ENCODE peak calls at places on chromosome 10, in ten cellular contexts. W, M, V, G, N, S, Q, K, I and B are unnamed samples.

GRCh38 chr10:24518981-24519597 is 204.6 kb downstream of the ARHGAP21 start:
- DNase-seq in K (peak), G (no peak), Q (peak), N (no peak), S (no peak), M (peak), V (peak), W (peak), I (no peak), B (peak)

GRCh38 chr10:131701131-131701947 is 199.5 kb upstream of the PPP2R2D start:
- DNase-seq in V (no peak), G (no peak), S (no peak), W (no peak), K (no peak), Q (no peak), N (no peak), M (no peak), I (no peak), B (no peak)

GRCh38 chr10:95792874-95793285 is 36.9 kb downstream of the ENTPD1 start:
- DNase-seq in V (peak), K (no peak), I (no peak), Q (no peak), M (no peak), N (no peak), W (no peak), S (no peak), G (no peak), B (no peak)

GRCh38 chr10:109191341-109191740 is 732.0 kb downstream of the XPNPEP1 start:
- DNase-seq in K (no peak), W (no peak), M (no peak), N (no peak), G (no peak), V (no peak), S (no peak), I (no peak), Q (no peak), B (peak)

GRCh38 chr10:73095479-73096021 is 1.1 kb downstream of the P4HA1 start:
- DNase-seq in G (peak), N (peak), S (peak), W (peak), M (peak), Q (peak), V (peak), K (peak), I (no peak), B (peak)

GRCh38 chr10:15624405-15625191 is 95.1 kb downstream of the ITGA8 start:
- DNase-seq in W (no peak), Q (no peak), I (no peak), M (no peak), S (no peak), G (no peak), V (no peak), K (peak), N (no peak), B (no peak)

GRCh38 chr10:110209926-110210662 is 2.7 kb downstream of the MXI1 start:
- DNase-seq in N (peak), G (peak), M (peak), Q (peak), S (peak), V (peak), I (no peak), W (peak), K (peak), B (peak)

GRCh38 chr10:27252267-27253000 is 11.8 kb upstream of the ACBD5 start:
- DNase-seq in G (peak), Q (peak), I (no peak), V (peak), W (peak), N (peak), K (peak), M (peak), S (peak), B (peak)

GRCh38 chr10:33377658-33378025 is 43.2 kb upstream of the NRP1 start:
- DNase-seq in I (peak), Q (no peak), K (no peak), W (no peak), S (no peak), V (peak), N (no peak), M (peak), G (no peak), B (no peak)

GRCh38 chr10:112362833-112363232 is 11.1 kb upstream of the ACSL5 start:
- DNase-seq in K (no peak), V (peak), M (peak), W (no peak), N (no peak), S (no peak), I (no peak), G (no peak), Q (no peak), B (no peak)

GRCh38 chr10:3095373-3096139 is 28.2 kb downstream of the PFKP start:
- DNase-seq in I (peak), W (peak), M (peak), V (peak), N (no peak), Q (peak), K (peak), S (peak), G (no peak), B (peak)

GRCh38 chr10:91312031-91312733 is 91.7 kb downstream of the PCGF5 start:
- DNase-seq in N (no peak), I (no peak), Q (no peak), V (no peak), M (no peak), S (no peak), K (no peak), W (no peak), G (no peak), B (no peak)

GRCh38 chr10:99695761-99696160 is 36.2 kb downstream of the COX15 start:
- DNase-seq in G (no peak), V (peak), Q (no peak), S (no peak), W (no peak), I (no peak), N (no peak), K (no peak), M (no peak), B (no peak)

GRCh38 chr10:82925547-82925946 is 1050.6 kb downstream of the NRG3 start:
- DNase-seq in V (peak), Q (no peak), K (no peak), N (no peak), M (peak), I (no peak), G (no peak), W (no peak), S (no peak), B (no peak)

GRCh38 chr10:10589540-10589939 is 428.1 kb upstream of the CELF2 start:
- DNase-seq in N (no peak), V (peak), I (peak), K (peak), M (peak), Q (peak), W (no peak), G (no peak), S (no peak), B (peak)

GRCh38 chr10:103504181-103504783 is 10.8 kb downstream of the NEURL1 start:
- DNase-seq in M (peak), Q (peak), V (peak), W (peak), K (peak), G (no peak), I (peak), N (no peak), S (peak), B (no peak)

GRCh38 chr10:14838582-14839304 is 637 bp downstream of the HSPA14 start:
- DNase-seq in G (peak), Q (peak), W (peak), S (peak), V (peak), N (peak), M (peak), I (no peak), K (peak), B (peak)

GRCh38 chr10:28111712-28112111 is 112.8 kb upstream of the ODAD2 start:
- DNase-seq in G (no peak), Q (no peak), I (no peak), W (no peak), N (no peak), V (peak), M (peak), K (no peak), S (no peak), B (no peak)

GRCh38 chr10:21720090-21720489 is 186.1 kb downstream of the MLLT10 start:
- DNase-seq in G (no peak), W (no peak), M (peak), K (no peak), S (no peak), Q (no peak), V (no peak), I (no peak), N (no peak), B (peak)

GRCh38 chr10:63711866-63712716 is 190.9 kb downstream of the REEP3 start:
- DNase-seq in V (peak), N (no peak), S (no peak), K (peak), I (peak), Q (no peak), G (no peak), W (peak), M (peak), B (peak)